ENCODE peak calls at places on chromosomes 13 and 19, in four cellular contexts. One of them, this sample, is unnamed.

GRCh38 chr19:2841858-2842574 is 741 bp downstream of the ZNF555 start:
- DNase-seq in EH: no peak
- DNase-seq in stimulated activated CD8-positive, alpha-beta memory T cell treated with anti-CD3 and anti-CD28 coated beads, Interleukin-4, amount 100 ng/mL, for 1 hour: no peak
- DNase-seq in astrocyte of the spinal cord: no peak
- DNase-seq in this sample: no peak

GRCh38 chr19:29309637-29310036 is 96.7 kb upstream of the UQCRFS1 start:
- DNase-seq in stimulated activated CD8-positive, alpha-beta memory T cell treated with anti-CD3 and anti-CD28 coated beads, Interleukin-4, amount 100 ng/mL, for 1 hour: no peak
- DNase-seq in EH: no peak
- DNase-seq in astrocyte of the spinal cord: no peak
- DNase-seq in this sample: no peak

GRCh38 chr13:81106348-81106747 is 765.4 kb upstream of the SPRY2 start:
- DNase-seq in astrocyte of the spinal cord: no peak
- DNase-seq in EH: no peak
- DNase-seq in stimulated activated CD8-positive, alpha-beta memory T cell treated with anti-CD3 and anti-CD28 coated beads, Interleukin-4, amount 100 ng/mL, for 1 hour: no peak
- DNase-seq in this sample: no peak

GRCh38 chr19:41697198-41697855 is 9.3 kb upstream of the CEACAM7 start:
- DNase-seq in stimulated activated CD8-positive, alpha-beta memory T cell treated with anti-CD3 and anti-CD28 coated beads, Interleukin-4, amount 100 ng/mL, for 1 hour: no peak
- DNase-seq in EH: no peak
- DNase-seq in astrocyte of the spinal cord: no peak
- DNase-seq in this sample: no peak

GRCh38 chr13:32309812-32310706 is 5.1 kb downstream of the ZAR1L start:
- DNase-seq in stimulated activated CD8-positive, alpha-beta memory T cell treated with anti-CD3 and anti-CD28 coated beads, Interleukin-4, amount 100 ng/mL, for 1 hour: no peak
- DNase-seq in astrocyte of the spinal cord: peak; percentile 76
- DNase-seq in EH: peak; percentile 70
- DNase-seq in this sample: no peak

GRCh38 chr19:2578391-2578826 is 102.5 kb downstream of the GADD45B start:
- DNase-seq in stimulated activated CD8-positive, alpha-beta memory T cell treated with anti-CD3 and anti-CD28 coated beads, Interleukin-4, amount 100 ng/mL, for 1 hour: no peak
- DNase-seq in EH: peak; percentile 89
- DNase-seq in astrocyte of the spinal cord: peak; percentile 80
- DNase-seq in this sample: no peak

GRCh38 chr13:93151277-93151676 is 75.3 kb upstream of the GPC6 start:
- DNase-seq in EH: no peak
- DNase-seq in stimulated activated CD8-positive, alpha-beta memory T cell treated with anti-CD3 and anti-CD28 coated beads, Interleukin-4, amount 100 ng/mL, for 1 hour: no peak
- DNase-seq in astrocyte of the spinal cord: peak; percentile 78
- DNase-seq in this sample: no peak

GRCh38 chr13:113904411-113904810 is 40.5 kb upstream of the GAS6 start:
- DNase-seq in astrocyte of the spinal cord: no peak
- DNase-seq in EH: peak; percentile 46
- DNase-seq in stimulated activated CD8-positive, alpha-beta memory T cell treated with anti-CD3 and anti-CD28 coated beads, Interleukin-4, amount 100 ng/mL, for 1 hour: no peak
- DNase-seq in this sample: no peak

GRCh38 chr13:102892504-102892903 is 46.7 kb downstream of the ERCC5 start:
- DNase-seq in stimulated activated CD8-positive, alpha-beta memory T cell treated with anti-CD3 and anti-CD28 coated beads, Interleukin-4, amount 100 ng/mL, for 1 hour: no peak
- DNase-seq in EH: no peak
- DNase-seq in astrocyte of the spinal cord: no peak
- DNase-seq in this sample: no peak

GRCh38 chr13:108003626-108004025 is 211.7 kb downstream of the LIG4 start:
- DNase-seq in EH: no peak
- DNase-seq in stimulated activated CD8-positive, alpha-beta memory T cell treated with anti-CD3 and anti-CD28 coated beads, Interleukin-4, amount 100 ng/mL, for 1 hour: no peak
- DNase-seq in astrocyte of the spinal cord: no peak
- DNase-seq in this sample: no peak

GRCh38 chr13:63189712-63190111 is 1774.1 kb upstream of the PCDH20 start:
- DNase-seq in stimulated activated CD8-positive, alpha-beta memory T cell treated with anti-CD3 and anti-CD28 coated beads, Interleukin-4, amount 100 ng/mL, for 1 hour: no peak
- DNase-seq in EH: no peak
- DNase-seq in astrocyte of the spinal cord: no peak
- DNase-seq in this sample: no peak

GRCh38 chr19:13100031-13100588 is 2.5 kb downstream of the LYL1 start:
- DNase-seq in astrocyte of the spinal cord: no peak
- DNase-seq in stimulated activated CD8-positive, alpha-beta memory T cell treated with anti-CD3 and anti-CD28 coated beads, Interleukin-4, amount 100 ng/mL, for 1 hour: no peak
- DNase-seq in EH: peak; percentile 25
- DNase-seq in this sample: peak; percentile 49

GRCh38 chr19:30228726-30229523 is 143.3 kb upstream of the ZNF536 start:
- DNase-seq in astrocyte of the spinal cord: no peak
- DNase-seq in stimulated activated CD8-positive, alpha-beta memory T cell treated with anti-CD3 and anti-CD28 coated beads, Interleukin-4, amount 100 ng/mL, for 1 hour: no peak
- DNase-seq in EH: no peak
- DNase-seq in this sample: no peak

GRCh38 chr19:35718345-35719041 is 690 bp downstream of the KMT2B start:
- DNase-seq in EH: peak; percentile 47
- DNase-seq in stimulated activated CD8-positive, alpha-beta memory T cell treated with anti-CD3 and anti-CD28 coated beads, Interleukin-4, amount 100 ng/mL, for 1 hour: no peak
- DNase-seq in astrocyte of the spinal cord: peak; percentile 2
- DNase-seq in this sample: peak; percentile 52

GRCh38 chr19:35693835-35694599 is 10.3 kb upstream of the ZBTB32 start:
- DNase-seq in stimulated activated CD8-positive, alpha-beta memory T cell treated with anti-CD3 and anti-CD28 coated beads, Interleukin-4, amount 100 ng/mL, for 1 hour: peak; percentile 78
- DNase-seq in EH: peak; percentile 87
- DNase-seq in astrocyte of the spinal cord: peak; percentile 67
- DNase-seq in this sample: peak; percentile 80

GRCh38 chr19:18202759-18203407 is 959 bp downstream of the RAB3A start:
- DNase-seq in EH: peak; percentile 26
- DNase-seq in stimulated activated CD8-positive, alpha-beta memory T cell treated with anti-CD3 and anti-CD28 coated beads, Interleukin-4, amount 100 ng/mL, for 1 hour: no peak
- DNase-seq in astrocyte of the spinal cord: no peak
- DNase-seq in this sample: no peak

GRCh38 chr13:50140742-50141659 is 125.8 kb downstream of the KCNRG start:
- DNase-seq in EH: no peak
- DNase-seq in stimulated activated CD8-positive, alpha-beta memory T cell treated with anti-CD3 and anti-CD28 coated beads, Interleukin-4, amount 100 ng/mL, for 1 hour: no peak
- DNase-seq in astrocyte of the spinal cord: peak; percentile 43
- DNase-seq in this sample: no peak

GRCh38 chr13:46736568-46736967 is 60.4 kb downstream of the ESD start:
- DNase-seq in astrocyte of the spinal cord: no peak
- DNase-seq in stimulated activated CD8-positive, alpha-beta memory T cell treated with anti-CD3 and anti-CD28 coated beads, Interleukin-4, amount 100 ng/mL, for 1 hour: no peak
- DNase-seq in EH: no peak
- DNase-seq in this sample: no peak

This sample was measured in activated CD8-positive, alpha-beta memory T cell treated with anti-CD3 and anti-CD28 coated beads for 4 hours.